ENCODE peak calls at places on chromosomes 1 and 21, in eight cellular contexts. E, L, C, D, Q, V, N and J are unnamed samples. For H3K4me1, the result is how much of the 10 kb centered on the place peaks cover.

GRCh38 chr1:53710584-53710983 is 28.4 kb downstream of the GLIS1 start:
- DNase-seq in N (no peak), D (no peak), V (no peak), C (no peak), E (no peak), Q (no peak), L (no peak), J (no peak)

GRCh38 chr1:193111641-193112090 is 6.5 kb upstream of the GLRX2 start:
- DNase-seq in V (no peak), D (no peak), E (no peak), C (peak), L (peak), Q (peak), N (peak), J (no peak)

GRCh38 chr1:171801395-171801990 is 20.0 kb downstream of the METTL13 start:
- DNase-seq in C (no peak), L (no peak), E (no peak), Q (peak), N (no peak), V (no peak), D (no peak), J (no peak)

GRCh38 chr1:169692766-169693460 is 18.5 kb downstream of the SELL start:
- DNase-seq in C (no peak), Q (no peak), N (no peak), V (peak), E (no peak), D (no peak), L (no peak), J (no peak)

GRCh38 chr1:90472775-90473174 is 244.3 kb downstream of the BARHL2 start:
- DNase-seq in V (no peak), N (no peak), Q (no peak), L (no peak), D (no peak), C (no peak), E (no peak), J (no peak)

GRCh38 chr1:43902058-43902831 is 31.4 kb upstream of the ARTN start:
- DNase-seq in E (no peak), V (no peak), Q (no peak), C (no peak), D (no peak), L (no peak), N (no peak), J (no peak)

GRCh38 chr1:155218854-155219591 is 10.5 kb downstream of the MTX1 start:
- DNase-seq in L (no peak), V (no peak), N (no peak), E (no peak), D (no peak), Q (peak), C (peak), J (no peak)

GRCh38 chr1:56473582-56474270 is 105.6 kb downstream of the PLPP3 start:
- DNase-seq in E (no peak), N (no peak), C (no peak), D (no peak), Q (no peak), L (no peak), V (no peak), J (no peak)

GRCh38 chr1:155064109-155064812 is 721 bp downstream of the EFNA4 start:
- DNase-seq in Q (no peak), D (no peak), L (no peak), E (no peak), V (no peak), C (no peak), N (no peak), J (no peak)

GRCh38 chr1:163230827-163231226 is 28.1 kb upstream of the RGS5 start:
- DNase-seq in E (no peak), Q (no peak), N (no peak), V (no peak), D (no peak), C (no peak), L (no peak), J (no peak)

GRCh38 chr1:222457513-222457912 is 90.4 kb downstream of the HHIPL2 start:
- DNase-seq in N (no peak), D (no peak), E (no peak), Q (no peak), V (no peak), L (no peak), C (no peak), J (no peak)

GRCh38 chr1:75632350-75632949 is 21.5 kb upstream of the SLC44A5 start:
- DNase-seq in L (no peak), Q (no peak), C (no peak), N (no peak), D (no peak), E (no peak), V (no peak), J (no peak)

GRCh38 chr1:19313961-19314882 is 2.1 kb downstream of the SLC66A1 start:
- DNase-seq in V (no peak), Q (no peak), L (no peak), D (no peak), E (peak), N (no peak), C (no peak), J (no peak)
- H3K4me1 ChIP-seq in V (under half), Q (under half), L (under half), D (under half), E (under half), N (under half), C (under half), J (under half)

DNA sequence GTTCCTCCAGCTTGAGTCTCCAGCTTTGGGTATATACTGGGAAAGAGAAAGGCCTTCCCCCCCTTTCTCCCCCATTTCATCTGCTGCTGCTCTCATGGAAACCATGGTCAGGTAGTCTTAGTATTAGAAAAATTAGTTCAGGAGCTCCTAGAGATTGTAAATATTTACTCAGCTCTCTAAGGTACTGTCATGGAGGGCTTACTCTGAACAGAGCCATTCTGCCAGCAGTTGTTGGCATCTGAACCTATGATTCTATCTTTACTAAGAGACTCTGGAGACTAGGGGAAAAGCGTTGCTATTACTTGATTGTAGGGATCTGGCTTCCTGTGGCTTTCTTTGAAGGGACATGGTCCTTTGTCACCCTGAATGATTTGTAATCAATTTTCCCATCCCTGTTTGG is 6.1 kb downstream of the INTS3 start:
- DNase-seq in D (no peak), Q (no peak), V (no peak), C (no peak), E (no peak), N (no peak), L (no peak), J (no peak)
- H3K27ac ChIP-seq in D (peak), Q (no peak), V (no peak), C (peak), E (no peak), N (no peak), L (peak), J (peak)

DNA sequence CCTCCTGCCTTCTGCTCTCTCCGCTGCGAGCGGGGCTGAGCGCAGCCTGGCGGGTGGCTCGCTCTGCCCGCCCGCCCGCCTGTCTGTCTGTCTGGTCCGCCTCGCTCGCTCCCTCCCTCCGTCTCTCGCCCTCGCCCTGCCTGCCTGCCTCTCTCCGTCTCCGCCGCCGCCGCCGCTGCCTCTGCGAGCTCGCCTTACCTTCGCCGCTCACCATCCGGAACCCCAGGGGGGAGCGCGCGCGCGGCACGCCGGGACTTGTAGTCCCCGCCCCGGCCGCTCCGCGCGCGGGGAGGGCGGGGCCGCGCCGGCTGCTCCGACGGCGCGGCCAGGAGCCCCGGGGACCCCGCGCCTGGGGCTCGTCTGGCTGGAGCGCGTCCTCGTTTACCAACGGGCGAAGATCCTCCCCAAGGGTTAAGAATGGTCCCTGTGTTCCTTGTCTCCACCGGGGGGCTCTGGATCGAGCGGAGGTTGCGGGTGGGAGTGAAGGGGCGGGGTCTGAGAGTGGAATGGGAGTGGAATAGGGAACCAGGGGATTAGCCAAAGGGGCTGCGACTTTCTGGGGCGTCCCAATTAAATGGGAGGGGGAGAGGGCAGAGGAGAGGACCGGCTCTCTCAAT is at the start of gene AHDC1:
- DNase-seq in L (peak), N (peak), Q (peak), V (peak), D (peak), E (peak), C (peak), J (peak)
- H3K4me1 ChIP-seq in L (half or more), N (under half), Q (under half), V (under half), D (under half), E (half or more), C (under half), J (under half)

GRCh38 chr21:26782754-26783153 is 62.5 kb downstream of the ADAMTS1 start:
- DNase-seq in L (no peak), V (no peak), C (no peak), Q (no peak), N (no peak), E (no peak), D (no peak), J (no peak)
- H3K27ac ChIP-seq in L (peak), V (no peak), C (peak), Q (no peak), N (no peak), E (no peak), D (no peak), J (no peak)

GRCh38 chr21:33974513-33975468 is 59.2 kb upstream of the ATP5PO start:
- DNase-seq in D (no peak), E (no peak), V (no peak), L (no peak), C (no peak), Q (no peak), N (no peak), J (no peak)
- H3K4me1 ChIP-seq in D (under half), E (under half), V (under half), L (under half), C (under half), Q (under half), N (under half), J (under half)

GRCh38 chr1:111906816-111907215 is 82.7 kb downstream of the KCND3 start:
- DNase-seq in L (no peak), E (no peak), Q (no peak), N (no peak), D (no peak), C (no peak), V (no peak), J (no peak)
- H3K27ac ChIP-seq in L (no peak), E (no peak), Q (no peak), N (no peak), D (no peak), C (no peak), V (no peak), J (no peak)